ENCODE peak calls at places on chromosomes 5 and 9, in eight cellular contexts. One of them, this sample, is unnamed.

GRCh38 chr9:113349434-113350337 is at the start of gene BSPRY:
- DNase-seq in ureter: no peak
- DNase-seq in GM19239: peak
- DNase-seq in heart right ventricle: peak
- DNase-seq in ACHN: no peak
- DNase-seq in AG10803: no peak
- DNase-seq in AG09319: no peak
- DNase-seq in WERI-Rb-1: no peak
- DNase-seq in this sample: peak

GRCh38 chr9:93771276-93771675 is 183.9 kb downstream of the BARX1 start:
- DNase-seq in ureter: no peak
- DNase-seq in heart right ventricle: no peak
- DNase-seq in ACHN: no peak
- DNase-seq in AG09319: no peak
- DNase-seq in WERI-Rb-1: no peak
- DNase-seq in AG10803: no peak
- DNase-seq in GM19239: no peak
- DNase-seq in this sample: no peak

GRCh38 chr5:24188196-24188595 is 456.6 kb downstream of the CDH10 start:
- DNase-seq in GM19239: no peak
- DNase-seq in ACHN: no peak
- DNase-seq in WERI-Rb-1: no peak
- DNase-seq in heart right ventricle: no peak
- DNase-seq in AG09319: no peak
- DNase-seq in ureter: no peak
- DNase-seq in AG10803: peak
- DNase-seq in this sample: no peak

GRCh38 chr5:90395005-90395404 is 14.6 kb downstream of the CETN3 start:
- DNase-seq in GM19239: no peak
- DNase-seq in AG09319: no peak
- DNase-seq in AG10803: no peak
- DNase-seq in ACHN: no peak
- DNase-seq in WERI-Rb-1: no peak
- DNase-seq in ureter: no peak
- DNase-seq in heart right ventricle: no peak
- DNase-seq in this sample: no peak

GRCh38 chr5:66646570-66646969 is 50.4 kb downstream of the MAST4 start:
- DNase-seq in ureter: no peak
- DNase-seq in heart right ventricle: no peak
- DNase-seq in AG09319: no peak
- DNase-seq in GM19239: no peak
- DNase-seq in WERI-Rb-1: no peak
- DNase-seq in ACHN: no peak
- DNase-seq in AG10803: no peak
- DNase-seq in this sample: no peak

GRCh38 chr5:35212006-35212982 is 18.0 kb downstream of the PRLR start:
- DNase-seq in AG09319: no peak
- DNase-seq in GM19239: no peak
- DNase-seq in WERI-Rb-1: no peak
- DNase-seq in heart right ventricle: no peak
- DNase-seq in ureter: no peak
- DNase-seq in ACHN: no peak
- DNase-seq in AG10803: no peak
- DNase-seq in this sample: no peak

GRCh38 chr9:107465467-107466451 is 23.8 kb downstream of the KLF4 start:
- DNase-seq in ureter: peak
- DNase-seq in AG09319: no peak
- DNase-seq in WERI-Rb-1: peak
- DNase-seq in AG10803: peak
- DNase-seq in heart right ventricle: peak
- DNase-seq in ACHN: peak
- DNase-seq in GM19239: peak
- DNase-seq in this sample: no peak

GRCh38 chr9:131826053-131826452 is 86.2 kb upstream of the RAPGEF1 start:
- DNase-seq in AG09319: no peak
- DNase-seq in WERI-Rb-1: no peak
- DNase-seq in heart right ventricle: no peak
- DNase-seq in AG10803: no peak
- DNase-seq in ACHN: no peak
- DNase-seq in ureter: no peak
- DNase-seq in GM19239: no peak
- DNase-seq in this sample: no peak

GRCh38 chr5:61308699-61309098 is 23.4 kb upstream of the ZSWIM6 start:
- DNase-seq in heart right ventricle: no peak
- DNase-seq in GM19239: no peak
- DNase-seq in ACHN: no peak
- DNase-seq in ureter: no peak
- DNase-seq in AG09319: no peak
- DNase-seq in WERI-Rb-1: no peak
- DNase-seq in AG10803: no peak
- DNase-seq in this sample: no peak

GRCh38 chr9:34993502-34994428 is 4.2 kb downstream of the DNAJB5 start:
- DNase-seq in ureter: peak
- DNase-seq in heart right ventricle: peak
- DNase-seq in AG09319: peak
- DNase-seq in ACHN: no peak
- DNase-seq in GM19239: no peak
- DNase-seq in WERI-Rb-1: peak
- DNase-seq in AG10803: peak
- DNase-seq in this sample: no peak

GRCh38 chr5:145429170-145429569 is 406.0 kb downstream of the PRELID2 start:
- DNase-seq in WERI-Rb-1: no peak
- DNase-seq in ureter: no peak
- DNase-seq in heart right ventricle: no peak
- DNase-seq in GM19239: no peak
- DNase-seq in AG10803: no peak
- DNase-seq in AG09319: no peak
- DNase-seq in ACHN: no peak
- DNase-seq in this sample: no peak

GRCh38 chr9:95447660-95448420 is 68.9 kb downstream of the PTCH1 start:
- DNase-seq in ACHN: no peak
- DNase-seq in AG09319: no peak
- DNase-seq in GM19239: no peak
- DNase-seq in WERI-Rb-1: no peak
- DNase-seq in ureter: no peak
- DNase-seq in heart right ventricle: no peak
- DNase-seq in AG10803: no peak
- DNase-seq in this sample: no peak

GRCh38 chr5:12323637-12324229 is 419.5 kb upstream of the CTNND2 start:
- DNase-seq in WERI-Rb-1: no peak
- DNase-seq in GM19239: no peak
- DNase-seq in heart right ventricle: no peak
- DNase-seq in ACHN: no peak
- DNase-seq in AG09319: no peak
- DNase-seq in AG10803: no peak
- DNase-seq in ureter: no peak
- DNase-seq in this sample: no peak

GRCh38 chr9:15512889-15513288 is 2.1 kb upstream of the PSIP1 start:
- DNase-seq in AG10803: no peak
- DNase-seq in heart right ventricle: no peak
- DNase-seq in ACHN: no peak
- DNase-seq in WERI-Rb-1: no peak
- DNase-seq in GM19239: no peak
- DNase-seq in AG09319: no peak
- DNase-seq in ureter: no peak
- DNase-seq in this sample: peak

GRCh38 chr9:112252194-112252593 is 77.1 kb upstream of the SUSD1 start:
- DNase-seq in ureter: no peak
- DNase-seq in ACHN: no peak
- DNase-seq in GM19239: no peak
- DNase-seq in heart right ventricle: no peak
- DNase-seq in AG10803: no peak
- DNase-seq in WERI-Rb-1: no peak
- DNase-seq in AG09319: no peak
- DNase-seq in this sample: no peak

GRCh38 chr9:133643362-133643755 is 7.2 kb downstream of the DBH start:
- DNase-seq in AG09319: no peak
- DNase-seq in ACHN: no peak
- DNase-seq in ureter: no peak
- DNase-seq in WERI-Rb-1: no peak
- DNase-seq in GM19239: no peak
- DNase-seq in heart right ventricle: no peak
- DNase-seq in AG10803: no peak
- DNase-seq in this sample: no peak

GRCh38 chr5:89191374-89191773 is 308.4 kb upstream of the MEF2C start:
- DNase-seq in AG10803: no peak
- DNase-seq in WERI-Rb-1: no peak
- DNase-seq in GM19239: no peak
- DNase-seq in ureter: no peak
- DNase-seq in AG09319: no peak
- DNase-seq in heart right ventricle: no peak
- DNase-seq in ACHN: no peak
- DNase-seq in this sample: no peak

GRCh38 chr5:137201876-137202275 is 297.2 kb downstream of the SPOCK1 start:
- DNase-seq in ureter: no peak
- DNase-seq in ACHN: peak
- DNase-seq in heart right ventricle: no peak
- DNase-seq in AG10803: peak
- DNase-seq in GM19239: no peak
- DNase-seq in AG09319: peak
- DNase-seq in WERI-Rb-1: no peak
- DNase-seq in this sample: no peak

GRCh38 chr5:42547146-42547545 is 123.9 kb downstream of the GHR start:
- DNase-seq in WERI-Rb-1: no peak
- DNase-seq in ureter: no peak
- DNase-seq in ACHN: no peak
- DNase-seq in AG09319: no peak
- DNase-seq in GM19239: no peak
- DNase-seq in AG10803: peak
- DNase-seq in heart right ventricle: no peak
- DNase-seq in this sample: no peak

GRCh38 chr5:57950616-57951228 is 468.1 kb upstream of the ACTBL2 start:
- DNase-seq in GM19239: no peak
- DNase-seq in AG09319: no peak
- DNase-seq in ACHN: no peak
- DNase-seq in heart right ventricle: no peak
- DNase-seq in WERI-Rb-1: no peak
- DNase-seq in ureter: no peak
- DNase-seq in AG10803: no peak
- DNase-seq in this sample: no peak

GRCh38 chr9:121085661-121086060 is 10.9 kb downstream of the CNTRL start:
- DNase-seq in WERI-Rb-1: no peak
- DNase-seq in AG09319: no peak
- DNase-seq in ureter: no peak
- DNase-seq in GM19239: no peak
- DNase-seq in heart right ventricle: no peak
- DNase-seq in ACHN: no peak
- DNase-seq in AG10803: peak
- DNase-seq in this sample: no peak

GRCh38 chr5:172433071-172433470 is 21.3 kb downstream of the SH3PXD2B start:
- DNase-seq in heart right ventricle: no peak
- DNase-seq in GM19239: no peak
- DNase-seq in AG10803: no peak
- DNase-seq in ACHN: no peak
- DNase-seq in WERI-Rb-1: no peak
- DNase-seq in AG09319: no peak
- DNase-seq in ureter: no peak
- DNase-seq in this sample: no peak

GRCh38 chr5:2780421-2781171 is 29.1 kb upstream of the IRX2 start:
- DNase-seq in AG09319: no peak
- DNase-seq in WERI-Rb-1: no peak
- DNase-seq in ACHN: no peak
- DNase-seq in GM19239: no peak
- DNase-seq in AG10803: no peak
- DNase-seq in ureter: no peak
- DNase-seq in heart right ventricle: no peak
- DNase-seq in this sample: no peak

GRCh38 chr9:31119882-31120481 is 1264.5 kb upstream of the ACO1 start:
- DNase-seq in ureter: no peak
- DNase-seq in WERI-Rb-1: peak
- DNase-seq in GM19239: peak
- DNase-seq in heart right ventricle: no peak
- DNase-seq in AG10803: no peak
- DNase-seq in AG09319: no peak
- DNase-seq in ACHN: peak
- DNase-seq in this sample: peak

GRCh38 chr5:34012791-34013190 is 4.9 kb upstream of the AMACR start:
- DNase-seq in ACHN: no peak
- DNase-seq in AG09319: no peak
- DNase-seq in GM19239: no peak
- DNase-seq in ureter: no peak
- DNase-seq in AG10803: peak
- DNase-seq in WERI-Rb-1: no peak
- DNase-seq in heart right ventricle: no peak
- DNase-seq in this sample: no peak

GRCh38 chr5:120544043-120544442 is 79.9 kb downstream of the PRR16 start:
- DNase-seq in AG09319: no peak
- DNase-seq in ureter: no peak
- DNase-seq in WERI-Rb-1: no peak
- DNase-seq in AG10803: peak
- DNase-seq in heart right ventricle: no peak
- DNase-seq in ACHN: no peak
- DNase-seq in GM19239: no peak
- DNase-seq in this sample: no peak

GRCh38 chr5:170429014-170429413 is 39.8 kb upstream of the KCNMB1 start:
- DNase-seq in AG10803: no peak
- DNase-seq in heart right ventricle: no peak
- DNase-seq in AG09319: no peak
- DNase-seq in ureter: no peak
- DNase-seq in ACHN: peak
- DNase-seq in GM19239: no peak
- DNase-seq in WERI-Rb-1: no peak
- DNase-seq in this sample: no peak

GRCh38 chr9:111928342-111928720 is 31.7 kb downstream of the UGCG start:
- DNase-seq in AG09319: no peak
- DNase-seq in WERI-Rb-1: no peak
- DNase-seq in GM19239: no peak
- DNase-seq in ureter: no peak
- DNase-seq in heart right ventricle: no peak
- DNase-seq in AG10803: peak
- DNase-seq in ACHN: no peak
- DNase-seq in this sample: no peak

GRCh38 chr9:105911104-105911911 is 217.0 kb downstream of the TMEM38B start:
- DNase-seq in GM19239: no peak
- DNase-seq in ACHN: peak
- DNase-seq in AG09319: no peak
- DNase-seq in heart right ventricle: no peak
- DNase-seq in ureter: no peak
- DNase-seq in AG10803: peak
- DNase-seq in WERI-Rb-1: no peak
- DNase-seq in this sample: no peak

GRCh38 chr5:150278046-150278760 is 11.4 kb downstream of the CAMK2A start:
- DNase-seq in ACHN: no peak
- DNase-seq in WERI-Rb-1: no peak
- DNase-seq in GM19239: no peak
- DNase-seq in AG09319: no peak
- DNase-seq in heart right ventricle: no peak
- DNase-seq in ureter: no peak
- DNase-seq in AG10803: peak
- DNase-seq in this sample: no peak

GRCh38 chr5:32174011-32174866 is at the start of gene GOLPH3:
- DNase-seq in AG09319: peak
- DNase-seq in ACHN: peak
- DNase-seq in GM19239: peak
- DNase-seq in WERI-Rb-1: peak
- DNase-seq in AG10803: peak
- DNase-seq in heart right ventricle: peak
- DNase-seq in ureter: peak
- DNase-seq in this sample: peak

GRCh38 chr9:110942522-110942921 is 95.7 kb downstream of the LPAR1 start:
- DNase-seq in WERI-Rb-1: no peak
- DNase-seq in ACHN: peak
- DNase-seq in GM19239: no peak
- DNase-seq in AG10803: peak
- DNase-seq in heart right ventricle: no peak
- DNase-seq in AG09319: no peak
- DNase-seq in ureter: no peak
- DNase-seq in this sample: no peak

GRCh38 chr5:133421394-133421793 is 190.9 kb downstream of the FSTL4 start:
- DNase-seq in AG10803: no peak
- DNase-seq in WERI-Rb-1: peak
- DNase-seq in AG09319: no peak
- DNase-seq in heart right ventricle: no peak
- DNase-seq in ureter: no peak
- DNase-seq in GM19239: no peak
- DNase-seq in ACHN: peak
- DNase-seq in this sample: no peak

GRCh38 chr5:109656829-109657228 is 32.9 kb upstream of the MAN2A1 start:
- DNase-seq in AG09319: peak
- DNase-seq in heart right ventricle: peak
- DNase-seq in AG10803: peak
- DNase-seq in GM19239: no peak
- DNase-seq in ACHN: no peak
- DNase-seq in WERI-Rb-1: no peak
- DNase-seq in ureter: peak
- DNase-seq in this sample: no peak

This sample was measured in NCI-H748 treated with DMSO at 0.1 percent for 48 hours.